ENCODE peak calls at places on chromosome 20, in five cellular contexts. One of them, this sample, is unnamed.

GRCh38 chr20:51500311-51500710 is 42.2 kb downstream of the NFATC2 start:
- DNase-seq in uterus: no peak
- DNase-seq in activated T-cell treated with anti-CD3 and anti-CD28 coated beads for 1 hour: no peak
- DNase-seq in HCEC 1CT: no peak
- DNase-seq in SHP77: no peak
- DNase-seq in this sample: no peak

GRCh38 chr20:34143951-34144350 is 31.9 kb upstream of the EIF2S2 start:
- DNase-seq in activated T-cell treated with anti-CD3 and anti-CD28 coated beads for 1 hour: no peak
- DNase-seq in SHP77: no peak
- DNase-seq in uterus: no peak
- DNase-seq in HCEC 1CT: no peak
- DNase-seq in this sample: peak

GRCh38 chr20:9660236-9660868 is 146.0 kb downstream of the LAMP5 start:
- DNase-seq in HCEC 1CT: no peak
- DNase-seq in SHP77: no peak
- DNase-seq in uterus: no peak
- DNase-seq in activated T-cell treated with anti-CD3 and anti-CD28 coated beads for 1 hour: no peak
- DNase-seq in this sample: peak

GRCh38 chr20:62676976-62677375 is 31.7 kb upstream of the NTSR1 start:
- DNase-seq in SHP77: no peak
- DNase-seq in activated T-cell treated with anti-CD3 and anti-CD28 coated beads for 1 hour: no peak
- DNase-seq in HCEC 1CT: no peak
- DNase-seq in uterus: no peak
- DNase-seq in this sample: no peak

GRCh38 chr20:50790651-50791277 is 4.1 kb upstream of the BCAS4 start:
- DNase-seq in activated T-cell treated with anti-CD3 and anti-CD28 coated beads for 1 hour: peak
- DNase-seq in uterus: peak
- DNase-seq in HCEC 1CT: peak
- DNase-seq in SHP77: peak
- DNase-seq in this sample: peak

GRCh38 chr20:46333136-46333991 is 25.1 kb upstream of the CDH22 start:
- DNase-seq in HCEC 1CT: no peak
- DNase-seq in activated T-cell treated with anti-CD3 and anti-CD28 coated beads for 1 hour: no peak
- DNase-seq in uterus: no peak
- DNase-seq in SHP77: no peak
- DNase-seq in this sample: no peak

GRCh38 chr20:36573798-36574277 is 441 bp downstream of the TGIF2 start:
- DNase-seq in uterus: no peak
- DNase-seq in HCEC 1CT: no peak
- DNase-seq in activated T-cell treated with anti-CD3 and anti-CD28 coated beads for 1 hour: peak
- DNase-seq in SHP77: no peak
- DNase-seq in this sample: peak

GRCh38 chr20:41177636-41178035 is 40.3 kb downstream of the PLCG1 start:
- DNase-seq in SHP77: no peak
- DNase-seq in uterus: peak
- DNase-seq in activated T-cell treated with anti-CD3 and anti-CD28 coated beads for 1 hour: no peak
- DNase-seq in HCEC 1CT: peak
- DNase-seq in this sample: peak

GRCh38 chr20:25058797-25059486 is 1.0 kb upstream of the ACSS1 start:
- DNase-seq in SHP77: peak
- DNase-seq in HCEC 1CT: no peak
- DNase-seq in uterus: peak
- DNase-seq in activated T-cell treated with anti-CD3 and anti-CD28 coated beads for 1 hour: no peak
- DNase-seq in this sample: no peak

GRCh38 chr20:3670945-3671344 is 7.7 kb upstream of the GFRA4 start:
- DNase-seq in SHP77: no peak
- DNase-seq in uterus: no peak
- DNase-seq in HCEC 1CT: no peak
- DNase-seq in activated T-cell treated with anti-CD3 and anti-CD28 coated beads for 1 hour: no peak
- DNase-seq in this sample: no peak

GRCh38 chr20:24608926-24609667 is 139.7 kb downstream of the SYNDIG1 start:
- DNase-seq in SHP77: no peak
- DNase-seq in HCEC 1CT: no peak
- DNase-seq in activated T-cell treated with anti-CD3 and anti-CD28 coated beads for 1 hour: no peak
- DNase-seq in uterus: no peak
- DNase-seq in this sample: no peak

GRCh38 chr20:23023621-23024187 is 11.4 kb upstream of the SSTR4 start:
- DNase-seq in HCEC 1CT: no peak
- DNase-seq in uterus: no peak
- DNase-seq in SHP77: no peak
- DNase-seq in activated T-cell treated with anti-CD3 and anti-CD28 coated beads for 1 hour: no peak
- DNase-seq in this sample: no peak

GRCh38 chr20:58697867-58698703 is 5.5 kb downstream of the NPEPL1 start:
- DNase-seq in activated T-cell treated with anti-CD3 and anti-CD28 coated beads for 1 hour: no peak
- DNase-seq in uterus: no peak
- DNase-seq in SHP77: no peak
- DNase-seq in HCEC 1CT: no peak
- DNase-seq in this sample: no peak

GRCh38 chr20:62737271-62737761 is 28.7 kb downstream of the NTSR1 start:
- DNase-seq in SHP77: no peak
- DNase-seq in activated T-cell treated with anti-CD3 and anti-CD28 coated beads for 1 hour: no peak
- DNase-seq in uterus: no peak
- DNase-seq in HCEC 1CT: no peak
- DNase-seq in this sample: no peak

GRCh38 chr20:19560876-19561480 is 197.1 kb upstream of the RIN2 start:
- DNase-seq in uterus: peak
- DNase-seq in SHP77: no peak
- DNase-seq in HCEC 1CT: no peak
- DNase-seq in activated T-cell treated with anti-CD3 and anti-CD28 coated beads for 1 hour: no peak
- DNase-seq in this sample: peak

GRCh38 chr20:330233-331149 is 5.1 kb downstream of the SOX12 start:
- DNase-seq in activated T-cell treated with anti-CD3 and anti-CD28 coated beads for 1 hour: no peak
- DNase-seq in SHP77: peak
- DNase-seq in uterus: peak
- DNase-seq in HCEC 1CT: peak
- DNase-seq in this sample: peak

GRCh38 chr20:20366551-20366895 is 1.4 kb upstream of the INSM1 start:
- DNase-seq in activated T-cell treated with anti-CD3 and anti-CD28 coated beads for 1 hour: no peak
- DNase-seq in uterus: no peak
- DNase-seq in SHP77: peak
- DNase-seq in HCEC 1CT: no peak
- DNase-seq in this sample: no peak

GRCh38 chr20:10316582-10316981 is 98.0 kb downstream of the SNAP25 start:
- DNase-seq in uterus: no peak
- DNase-seq in activated T-cell treated with anti-CD3 and anti-CD28 coated beads for 1 hour: no peak
- DNase-seq in HCEC 1CT: no peak
- DNase-seq in SHP77: no peak
- DNase-seq in this sample: no peak

This sample was measured in EL.